ENCODE peak calls at places on chromosomes 1 and 21, in six cellular contexts. One of them, this sample, is unnamed.

GRCh38 chr1:196181594-196181878 is 426.7 kb downstream of the KCNT2 start:
- DNase-seq in heart left ventricle: no peak
- DNase-seq in adrenal gland: no peak
- DNase-seq in suprapubic skin: no peak
- DNase-seq in Peyer's patch: no peak
- DNase-seq in A549: no peak
- DNase-seq in this sample: no peak

GRCh38 chr1:181139631-181140051 is 51.1 kb downstream of the IER5 start:
- DNase-seq in heart left ventricle: no peak
- DNase-seq in adrenal gland: no peak
- DNase-seq in suprapubic skin: no peak
- DNase-seq in Peyer's patch: no peak
- DNase-seq in A549: no peak
- DNase-seq in this sample: no peak

GRCh38 chr1:3727042-3727824 is 25.0 kb upstream of the CCDC27 start:
- DNase-seq in heart left ventricle: no peak
- DNase-seq in adrenal gland: peak; percentile 35
- DNase-seq in suprapubic skin: no peak
- DNase-seq in Peyer's patch: no peak
- DNase-seq in A549: peak; percentile 75
- DNase-seq in this sample: no peak

GRCh38 chr1:221188531-221188930 is 309.3 kb downstream of the HLX start:
- DNase-seq in heart left ventricle: no peak
- DNase-seq in adrenal gland: no peak
- DNase-seq in suprapubic skin: no peak
- DNase-seq in Peyer's patch: no peak
- DNase-seq in A549: no peak
- DNase-seq in this sample: no peak

GRCh38 chr1:167658574-167659328 is 28.7 kb downstream of the RCSD1 start:
- DNase-seq in heart left ventricle: no peak
- DNase-seq in adrenal gland: no peak
- DNase-seq in suprapubic skin: no peak
- DNase-seq in Peyer's patch: no peak
- DNase-seq in A549: no peak
- DNase-seq in this sample: no peak

GRCh38 chr1:92900539-92900938 is 60.7 kb downstream of the DIPK1A start:
- DNase-seq in heart left ventricle: no peak
- DNase-seq in adrenal gland: no peak
- DNase-seq in suprapubic skin: no peak
- DNase-seq in Peyer's patch: no peak
- DNase-seq in A549: no peak
- DNase-seq in this sample: no peak

GRCh38 chr21:45871616-45872236 is 109.8 kb upstream of the COL6A1 start:
- DNase-seq in heart left ventricle: no peak
- DNase-seq in adrenal gland: no peak
- DNase-seq in suprapubic skin: peak; percentile 61
- DNase-seq in Peyer's patch: no peak
- DNase-seq in A549: no peak
- DNase-seq in this sample: no peak

GRCh38 chr1:75796376-75797272 is at the start of gene MSH4:
- DNase-seq in heart left ventricle: no peak
- DNase-seq in adrenal gland: no peak
- DNase-seq in suprapubic skin: no peak
- DNase-seq in Peyer's patch: no peak
- DNase-seq in A549: no peak
- DNase-seq in this sample: no peak

GRCh38 chr1:178571807-178572206 is 58.9 kb downstream of the TEX35 start:
- DNase-seq in heart left ventricle: no peak
- DNase-seq in adrenal gland: no peak
- DNase-seq in suprapubic skin: no peak
- DNase-seq in Peyer's patch: no peak
- DNase-seq in A549: no peak
- DNase-seq in this sample: no peak

DNA sequence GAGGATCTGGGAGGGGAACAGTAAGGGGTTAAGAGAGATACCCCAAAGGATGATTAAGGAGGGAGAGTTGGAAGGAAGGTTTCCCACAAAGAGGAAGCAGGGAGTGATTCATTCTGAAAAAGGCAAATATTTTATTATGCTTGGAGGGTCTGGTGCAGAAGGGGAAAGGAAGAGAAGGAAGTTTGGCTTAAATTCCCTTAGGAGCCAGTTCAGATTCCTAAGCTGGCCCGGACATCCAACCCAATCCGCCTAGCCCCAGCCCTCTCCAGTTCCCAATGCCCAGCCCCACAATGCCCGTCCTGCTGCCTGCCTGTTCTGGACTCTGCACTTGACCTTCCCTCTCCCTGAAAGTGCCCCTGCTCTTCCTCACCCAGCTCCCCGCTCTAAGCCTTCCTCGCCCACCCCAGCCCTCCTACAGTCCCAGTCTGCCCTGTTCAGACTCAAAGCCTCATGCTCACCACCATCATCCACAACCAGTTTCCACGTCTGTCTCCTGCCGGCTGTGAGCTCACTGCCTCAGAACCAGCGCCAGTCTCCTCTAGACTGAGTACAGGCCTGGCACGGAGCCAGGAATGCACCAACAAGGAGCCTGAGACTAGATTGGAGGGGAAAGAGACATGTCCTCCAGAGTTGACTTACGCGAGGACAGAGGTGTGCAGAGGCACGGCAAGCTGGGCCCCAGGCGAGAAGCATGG is 18.9 kb downstream of the CAPN2 start:
- DNase-seq in heart left ventricle: peak; percentile 65
- DNase-seq in adrenal gland: peak; percentile 86
- DNase-seq in suprapubic skin: no peak
- DNase-seq in Peyer's patch: no peak
- DNase-seq in A549: no peak
- DNase-seq in this sample: no peak
- TF ChIP-seq POLR2A in heart left ventricle: no peak
- TF ChIP-seq POLR2A in adrenal gland: no peak
- TF ChIP-seq POLR2A in suprapubic skin: no peak
- TF ChIP-seq POLR2A in Peyer's patch: no peak
- TF ChIP-seq POLR2A in A549: no peak
- TF ChIP-seq POLR2A in this sample: no peak

DNA sequence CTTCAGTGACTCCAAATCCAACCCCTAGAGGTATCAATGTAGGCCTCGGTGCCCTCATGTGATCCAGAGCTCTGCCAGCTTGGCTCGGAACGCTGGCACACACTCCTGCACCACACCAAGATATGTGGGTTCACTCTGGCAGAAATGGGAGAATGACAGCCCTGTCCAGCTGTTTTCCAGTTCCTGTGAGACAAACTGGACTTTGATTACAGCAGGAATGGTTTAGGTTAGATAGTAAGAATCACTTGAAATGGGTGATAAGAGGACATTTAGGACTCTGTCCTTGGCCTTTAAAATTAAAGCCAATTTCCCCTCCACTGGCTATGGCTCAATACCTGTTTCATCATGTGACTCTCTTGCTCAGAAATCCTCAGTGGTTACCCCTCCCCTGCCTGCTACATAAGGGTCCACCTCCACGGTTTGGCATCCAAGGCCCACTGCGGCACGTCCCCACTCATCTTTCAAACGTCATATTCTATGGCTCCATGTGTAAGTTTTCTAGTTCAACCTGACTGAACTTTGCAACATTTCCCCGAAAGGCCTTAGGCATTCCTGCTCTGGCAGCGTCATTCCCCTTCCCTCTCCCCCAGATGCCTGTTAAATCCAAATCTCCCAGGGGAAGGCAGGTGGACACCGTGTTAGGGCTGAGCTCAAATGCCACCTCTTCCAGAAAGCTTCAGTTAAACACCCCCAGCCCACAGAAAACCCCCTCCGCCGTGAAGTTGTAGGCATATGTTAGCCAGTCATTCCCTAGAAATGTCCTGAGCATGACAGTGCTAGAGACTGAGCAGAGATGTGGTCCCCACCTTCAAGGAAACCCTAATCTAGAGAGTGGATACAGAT is 44.6 kb downstream of the PLEKHA6 start:
- DNase-seq in heart left ventricle: no peak
- DNase-seq in adrenal gland: no peak
- DNase-seq in suprapubic skin: no peak
- DNase-seq in Peyer's patch: no peak
- DNase-seq in A549: no peak
- DNase-seq in this sample: no peak
- TF ChIP-seq POLR2A in heart left ventricle: no peak
- TF ChIP-seq POLR2A in adrenal gland: no peak
- TF ChIP-seq POLR2A in suprapubic skin: no peak
- TF ChIP-seq POLR2A in Peyer's patch: no peak
- TF ChIP-seq POLR2A in A549: no peak
- TF ChIP-seq POLR2A in this sample: no peak

DNA sequence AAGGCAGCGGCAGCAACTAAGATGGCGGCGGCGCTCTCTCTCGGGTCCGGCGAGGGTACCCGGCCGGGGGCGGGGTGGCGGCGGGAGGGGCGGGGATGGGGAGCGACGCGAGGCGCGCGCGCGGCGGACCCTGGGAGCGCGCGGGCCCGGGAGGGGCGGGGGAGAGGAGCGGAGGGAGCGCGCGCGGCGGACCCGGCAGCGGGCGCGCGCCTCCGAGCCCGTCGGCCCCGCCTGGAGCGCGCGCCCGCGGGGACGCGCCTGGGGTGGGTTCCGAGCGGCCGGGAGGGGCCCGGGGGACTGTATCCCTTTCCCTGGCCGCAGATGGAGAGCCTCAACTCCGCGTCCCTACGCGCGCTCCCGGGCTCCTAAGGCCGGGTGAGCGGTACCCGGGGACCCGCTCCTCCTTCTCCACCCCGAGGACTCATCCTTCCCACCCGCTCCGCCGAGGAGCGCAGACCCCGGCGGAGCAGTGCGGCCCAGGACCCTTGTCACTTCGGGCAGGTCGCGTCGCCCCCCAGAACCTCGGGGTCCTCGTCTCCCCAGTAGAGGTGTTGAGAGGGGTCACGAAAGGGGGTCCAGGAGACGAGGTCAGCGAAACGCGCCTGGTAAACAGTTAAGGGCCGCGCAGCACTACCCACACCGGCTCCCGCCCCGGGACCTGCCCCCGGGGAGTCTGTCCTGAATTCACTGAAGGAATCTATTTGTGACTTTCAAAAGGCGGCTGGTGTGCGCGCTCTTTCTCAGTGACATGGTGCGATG is at the start of gene CLSTN1:
- DNase-seq in heart left ventricle: peak; percentile 92
- DNase-seq in adrenal gland: peak; percentile 80
- DNase-seq in suprapubic skin: peak; percentile 93
- DNase-seq in Peyer's patch: peak; percentile 87
- DNase-seq in A549: peak; percentile 75
- DNase-seq in this sample: peak; percentile 58
- TF ChIP-seq POLR2A in heart left ventricle: no peak
- TF ChIP-seq POLR2A in adrenal gland: no peak
- TF ChIP-seq POLR2A in suprapubic skin: peak; percentile 23
- TF ChIP-seq POLR2A in Peyer's patch: no peak
- TF ChIP-seq POLR2A in A549: no peak
- TF ChIP-seq POLR2A in this sample: no peak

GRCh38 chr1:208245185-208245705 is 1.1 kb upstream of the PLXNA2 start:
- DNase-seq in heart left ventricle: peak; percentile 91
- DNase-seq in adrenal gland: peak; percentile 94
- DNase-seq in suprapubic skin: peak; percentile 93
- DNase-seq in Peyer's patch: peak; percentile 95
- DNase-seq in A549: peak; percentile 84
- DNase-seq in this sample: peak; percentile 78
- TF ChIP-seq POLR2A in heart left ventricle: no peak
- TF ChIP-seq POLR2A in adrenal gland: peak; percentile 21
- TF ChIP-seq POLR2A in suprapubic skin: peak; percentile 13
- TF ChIP-seq POLR2A in Peyer's patch: no peak
- TF ChIP-seq POLR2A in A549: no peak
- TF ChIP-seq POLR2A in this sample: no peak

DNA sequence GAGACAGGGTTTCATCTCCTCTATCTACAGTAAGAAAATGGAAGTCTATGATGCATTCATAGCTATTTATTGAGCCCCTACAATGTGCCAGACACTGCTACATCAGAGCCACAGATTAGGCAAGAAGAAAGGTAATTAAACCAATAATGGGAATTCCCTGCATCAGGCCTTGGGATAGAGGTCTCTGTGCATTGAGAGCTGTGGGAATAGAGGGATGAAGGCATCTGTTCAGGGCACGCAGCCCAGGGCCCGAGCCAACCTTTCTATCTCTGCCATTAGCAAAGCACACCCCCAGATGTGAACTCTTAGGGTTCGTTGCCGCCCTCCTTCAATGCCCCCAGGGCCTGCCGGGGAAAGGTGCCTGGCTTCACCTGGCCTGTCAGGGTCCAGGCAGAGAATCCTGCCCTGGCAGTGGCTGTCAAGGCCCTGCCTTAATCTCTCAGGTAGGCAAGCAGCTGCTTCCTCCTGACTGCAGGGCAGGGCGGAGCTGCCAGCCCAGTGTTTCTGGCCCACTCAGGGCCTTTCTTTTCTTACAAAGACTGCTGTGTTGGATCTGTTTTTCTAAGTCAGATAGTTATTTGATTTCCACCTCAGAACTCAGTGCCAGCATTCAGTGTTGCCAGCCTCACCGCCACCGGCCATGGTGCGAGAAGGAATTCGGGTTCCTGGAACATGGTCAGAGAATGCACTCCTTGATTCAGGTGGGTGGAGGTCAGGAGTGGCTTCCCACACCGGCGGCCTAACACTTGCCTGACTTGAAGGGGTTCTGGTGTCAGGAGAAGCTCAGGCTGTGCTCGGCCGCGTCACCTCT is 76.1 kb downstream of the PGM1 start:
- DNase-seq in heart left ventricle: no peak
- DNase-seq in adrenal gland: no peak
- DNase-seq in suprapubic skin: no peak
- DNase-seq in Peyer's patch: no peak
- DNase-seq in A549: no peak
- DNase-seq in this sample: no peak
- TF ChIP-seq POLR2A in heart left ventricle: no peak
- TF ChIP-seq POLR2A in adrenal gland: no peak
- TF ChIP-seq POLR2A in suprapubic skin: no peak
- TF ChIP-seq POLR2A in Peyer's patch: no peak
- TF ChIP-seq POLR2A in A549: no peak
- TF ChIP-seq POLR2A in this sample: no peak

GRCh38 chr21:42734323-42734971 is 81.0 kb downstream of the PDE9A start:
- DNase-seq in heart left ventricle: no peak
- DNase-seq in adrenal gland: no peak
- DNase-seq in suprapubic skin: no peak
- DNase-seq in Peyer's patch: no peak
- DNase-seq in A549: peak; percentile 36
- DNase-seq in this sample: no peak

GRCh38 chr21:42732033-42732410 is 78.6 kb downstream of the PDE9A start:
- DNase-seq in heart left ventricle: no peak
- DNase-seq in adrenal gland: no peak
- DNase-seq in suprapubic skin: no peak
- DNase-seq in Peyer's patch: no peak
- DNase-seq in A549: no peak
- DNase-seq in this sample: no peak

GRCh38 chr21:42733037-42733632 is 79.7 kb downstream of the PDE9A start:
- DNase-seq in heart left ventricle: no peak
- DNase-seq in adrenal gland: no peak
- DNase-seq in suprapubic skin: peak; percentile 38
- DNase-seq in Peyer's patch: no peak
- DNase-seq in A549: no peak
- DNase-seq in this sample: no peak

GRCh38 chr21:42733874-42734273 is 80.5 kb downstream of the PDE9A start:
- DNase-seq in heart left ventricle: no peak
- DNase-seq in adrenal gland: no peak
- DNase-seq in suprapubic skin: peak; percentile 15
- DNase-seq in Peyer's patch: no peak
- DNase-seq in A549: no peak
- DNase-seq in this sample: no peak

GRCh38 chr21:42731264-42732032 is 78.0 kb downstream of the PDE9A start:
- DNase-seq in heart left ventricle: no peak
- DNase-seq in adrenal gland: no peak
- DNase-seq in suprapubic skin: peak; percentile 76
- DNase-seq in Peyer's patch: no peak
- DNase-seq in A549: no peak
- DNase-seq in this sample: no peak
- TF ChIP-seq POLR2A in heart left ventricle: no peak
- TF ChIP-seq POLR2A in adrenal gland: no peak
- TF ChIP-seq POLR2A in suprapubic skin: no peak
- TF ChIP-seq POLR2A in Peyer's patch: peak; percentile 82
- TF ChIP-seq POLR2A in A549: no peak
- TF ChIP-seq POLR2A in this sample: no peak